ENCODE peak calls at places on chromosomes 3 and 15, in eight cellular contexts. One of them, this sample, is unnamed.

GRCh38 chr3:183490211-183490601 is 61.8 kb upstream of the MCF2L2 start:
- DNase-seq in iPS DF 19.7: no peak
- DNase-seq in foreskin fibroblast: no peak
- DNase-seq in AG08395: no peak
- DNase-seq in astrocyte of the spinal cord: no peak
- DNase-seq in effector CD4-positive, alpha-beta T cell: no peak
- DNase-seq in MV-4-11: no peak
- DNase-seq in MM.1S: no peak
- DNase-seq in this sample: peak; percentile 66

GRCh38 chr15:83850015-83850414 is 196.1 kb downstream of the ADAMTSL3 start:
- DNase-seq in iPS DF 19.7: no peak
- DNase-seq in foreskin fibroblast: no peak
- DNase-seq in AG08395: no peak
- DNase-seq in astrocyte of the spinal cord: no peak
- DNase-seq in effector CD4-positive, alpha-beta T cell: no peak
- DNase-seq in MV-4-11: no peak
- DNase-seq in MM.1S: no peak
- DNase-seq in this sample: no peak

GRCh38 chr3:122563717-122564025 is 429 bp downstream of the PARP9 start:
- DNase-seq in iPS DF 19.7: no peak
- DNase-seq in foreskin fibroblast: no peak
- DNase-seq in AG08395: no peak
- DNase-seq in astrocyte of the spinal cord: no peak
- DNase-seq in effector CD4-positive, alpha-beta T cell: no peak
- DNase-seq in MV-4-11: no peak
- DNase-seq in MM.1S: no peak
- DNase-seq in this sample: no peak

GRCh38 chr3:126912027-126912422 is 70.9 kb upstream of the PLXNA1 start:
- DNase-seq in iPS DF 19.7: no peak
- DNase-seq in foreskin fibroblast: no peak
- DNase-seq in AG08395: no peak
- DNase-seq in astrocyte of the spinal cord: no peak
- DNase-seq in effector CD4-positive, alpha-beta T cell: no peak
- DNase-seq in MV-4-11: no peak
- DNase-seq in MM.1S: peak; percentile 44
- DNase-seq in this sample: no peak

GRCh38 chr3:72907851-72908620 is 20.2 kb downstream of the GXYLT2 start:
- DNase-seq in iPS DF 19.7: no peak
- DNase-seq in foreskin fibroblast: peak; percentile 82
- DNase-seq in AG08395: peak; percentile 78
- DNase-seq in astrocyte of the spinal cord: peak; percentile 90
- DNase-seq in effector CD4-positive, alpha-beta T cell: no peak
- DNase-seq in MV-4-11: no peak
- DNase-seq in MM.1S: no peak
- DNase-seq in this sample: no peak

GRCh38 chr15:99433026-99433756 is 132.6 kb upstream of the MEF2A start:
- DNase-seq in iPS DF 19.7: no peak
- DNase-seq in foreskin fibroblast: no peak
- DNase-seq in AG08395: peak; percentile 25
- DNase-seq in astrocyte of the spinal cord: no peak
- DNase-seq in effector CD4-positive, alpha-beta T cell: no peak
- DNase-seq in MV-4-11: no peak
- DNase-seq in MM.1S: no peak
- DNase-seq in this sample: no peak

GRCh38 chr15:77118787-77119410 is 48.0 kb upstream of the TSPAN3 start:
- DNase-seq in iPS DF 19.7: no peak
- DNase-seq in foreskin fibroblast: peak; percentile 59
- DNase-seq in AG08395: peak; percentile 78
- DNase-seq in astrocyte of the spinal cord: peak; percentile 81
- DNase-seq in effector CD4-positive, alpha-beta T cell: peak; percentile 7
- DNase-seq in MV-4-11: peak; percentile 63
- DNase-seq in MM.1S: peak; percentile 63
- DNase-seq in this sample: peak; percentile 47

GRCh38 chr3:14440531-14441239 is 38.3 kb downstream of the SLC6A6 start:
- DNase-seq in iPS DF 19.7: no peak
- DNase-seq in foreskin fibroblast: no peak
- DNase-seq in AG08395: no peak
- DNase-seq in astrocyte of the spinal cord: peak; percentile 34
- DNase-seq in effector CD4-positive, alpha-beta T cell: no peak
- DNase-seq in MV-4-11: no peak
- DNase-seq in MM.1S: no peak
- DNase-seq in this sample: no peak

GRCh38 chr3:102536479-102536878 is 101.7 kb downstream of the ZPLD1 start:
- DNase-seq in iPS DF 19.7: no peak
- DNase-seq in foreskin fibroblast: peak; percentile 4
- DNase-seq in AG08395: peak; percentile 41
- DNase-seq in astrocyte of the spinal cord: peak; percentile 54
- DNase-seq in effector CD4-positive, alpha-beta T cell: no peak
- DNase-seq in MV-4-11: peak; percentile 49
- DNase-seq in MM.1S: peak; percentile 68
- DNase-seq in this sample: peak; percentile 46

GRCh38 chr3:195270350-195271115 is 426 bp downstream of the XXYLT1 start:
- DNase-seq in iPS DF 19.7: no peak
- DNase-seq in foreskin fibroblast: peak; percentile 54
- DNase-seq in AG08395: peak; percentile 29
- DNase-seq in astrocyte of the spinal cord: peak; percentile 81
- DNase-seq in effector CD4-positive, alpha-beta T cell: no peak
- DNase-seq in MV-4-11: peak; percentile 66
- DNase-seq in MM.1S: peak; percentile 82
- DNase-seq in this sample: no peak

GRCh38 chr15:56249080-56249479 is 5.4 kb upstream of the RFX7 start:
- DNase-seq in iPS DF 19.7: peak; percentile 76
- DNase-seq in foreskin fibroblast: no peak
- DNase-seq in AG08395: peak; percentile 38
- DNase-seq in astrocyte of the spinal cord: peak; percentile 63
- DNase-seq in effector CD4-positive, alpha-beta T cell: no peak
- DNase-seq in MV-4-11: peak; percentile 45
- DNase-seq in MM.1S: peak; percentile 57
- DNase-seq in this sample: peak; percentile 73

GRCh38 chr15:87349181-87349580 is 907.4 kb downstream of the NTRK3 start:
- DNase-seq in iPS DF 19.7: no peak
- DNase-seq in foreskin fibroblast: peak; percentile 8
- DNase-seq in AG08395: no peak
- DNase-seq in astrocyte of the spinal cord: no peak
- DNase-seq in effector CD4-positive, alpha-beta T cell: no peak
- DNase-seq in MV-4-11: no peak
- DNase-seq in MM.1S: no peak
- DNase-seq in this sample: no peak

GRCh38 chr3:117355566-117355965 is 646.0 kb downstream of the TUSC7 start:
- DNase-seq in iPS DF 19.7: no peak
- DNase-seq in foreskin fibroblast: no peak
- DNase-seq in AG08395: peak; percentile 2
- DNase-seq in astrocyte of the spinal cord: no peak
- DNase-seq in effector CD4-positive, alpha-beta T cell: no peak
- DNase-seq in MV-4-11: no peak
- DNase-seq in MM.1S: no peak
- DNase-seq in this sample: peak; percentile 7

GRCh38 chr3:129829640-129830039 is 63.9 kb downstream of the TMCC1 start:
- DNase-seq in iPS DF 19.7: peak; percentile 48
- DNase-seq in foreskin fibroblast: peak; percentile 82
- DNase-seq in AG08395: peak; percentile 79
- DNase-seq in astrocyte of the spinal cord: peak; percentile 90
- DNase-seq in effector CD4-positive, alpha-beta T cell: no peak
- DNase-seq in MV-4-11: peak; percentile 74
- DNase-seq in MM.1S: peak; percentile 53
- DNase-seq in this sample: peak; percentile 59

GRCh38 chr3:35908366-35909232 is 269.3 kb downstream of the ARPP21 start:
- DNase-seq in iPS DF 19.7: peak; percentile 63
- DNase-seq in foreskin fibroblast: peak; percentile 44
- DNase-seq in AG08395: peak; percentile 26
- DNase-seq in astrocyte of the spinal cord: peak; percentile 84
- DNase-seq in effector CD4-positive, alpha-beta T cell: no peak
- DNase-seq in MV-4-11: peak; percentile 48
- DNase-seq in MM.1S: peak; percentile 74
- DNase-seq in this sample: peak; percentile 34

GRCh38 chr3:196608693-196609092 is 30.8 kb upstream of the NRROS start:
- DNase-seq in iPS DF 19.7: no peak
- DNase-seq in foreskin fibroblast: no peak
- DNase-seq in AG08395: no peak
- DNase-seq in astrocyte of the spinal cord: no peak
- DNase-seq in effector CD4-positive, alpha-beta T cell: no peak
- DNase-seq in MV-4-11: no peak
- DNase-seq in MM.1S: no peak
- DNase-seq in this sample: no peak

GRCh38 chr3:106092792-106093191 is 224.0 kb upstream of the CBLB start:
- DNase-seq in iPS DF 19.7: no peak
- DNase-seq in foreskin fibroblast: no peak
- DNase-seq in AG08395: no peak
- DNase-seq in astrocyte of the spinal cord: no peak
- DNase-seq in effector CD4-positive, alpha-beta T cell: no peak
- DNase-seq in MV-4-11: no peak
- DNase-seq in MM.1S: no peak
- DNase-seq in this sample: no peak

GRCh38 chr3:190299969-190300368 is 22.3 kb downstream of the CLDN1 start:
- DNase-seq in iPS DF 19.7: no peak
- DNase-seq in foreskin fibroblast: no peak
- DNase-seq in AG08395: no peak
- DNase-seq in astrocyte of the spinal cord: no peak
- DNase-seq in effector CD4-positive, alpha-beta T cell: no peak
- DNase-seq in MV-4-11: no peak
- DNase-seq in MM.1S: no peak
- DNase-seq in this sample: no peak

GRCh38 chr3:10583798-10584708 is 78.7 kb upstream of the ATP2B2 start:
- DNase-seq in iPS DF 19.7: no peak
- DNase-seq in foreskin fibroblast: no peak
- DNase-seq in AG08395: no peak
- DNase-seq in astrocyte of the spinal cord: no peak
- DNase-seq in effector CD4-positive, alpha-beta T cell: no peak
- DNase-seq in MV-4-11: no peak
- DNase-seq in MM.1S: no peak
- DNase-seq in this sample: peak; percentile 44